ENCODE peak calls at places on chromosome 6, in ten cellular contexts. R is stimulated activated CD8-positive, alpha-beta memory T cell treated with anti-CD3 and anti-CD28 coated beads, Interleukin-4, amount 100 ng/mL, for 1 hour; X is left lung; C is activated naive CD4-positive, alpha-beta T cell treated with anti-CD3 and anti-CD28 coated beads for 36 hours; J is effector memory CD8-positive, alpha-beta T cell; L is Panc1; F is GM18507; Y is GM19239; T is kidney tubule cell; S is NCI-H1417 treated with DMSO at 0.1 percent for 48 hours. B is an unnamed sample.
A peak's percentile ranks its signal among the peaks of the same experiment; 100 is the strongest.

GRCh38 chr6:14664112-14664592 is 546.6 kb downstream of the CD83 start:
- DNase-seq in R (no peak), X (no peak), C (peak; percentile 17), J (no peak), L (no peak), F (no peak), Y (no peak), T (no peak), S (no peak), B (no peak)

GRCh38 chr6:72238900-72239299 is 352.6 kb downstream of the RIMS1 start:
- DNase-seq in R (no peak), X (no peak), C (no peak), J (no peak), L (peak; percentile 48), F (no peak), Y (no peak), T (no peak), S (no peak), B (no peak)

GRCh38 chr6:84731901-84732300 is 32.5 kb downstream of the TBX18 start:
- DNase-seq in R (no peak), X (no peak), C (no peak), J (no peak), L (no peak), F (no peak), Y (no peak), T (no peak), S (no peak), B (no peak)

GRCh38 chr6:71238351-71238750 is 50.3 kb upstream of the OGFRL1 start:
- DNase-seq in R (no peak), X (no peak), C (no peak), J (no peak), L (no peak), F (no peak), Y (no peak), T (peak; percentile 72), S (no peak), B (no peak)

GRCh38 chr6:14824835-14825223 is 421.0 kb upstream of the JARID2 start:
- DNase-seq in R (no peak), X (no peak), C (no peak), J (no peak), L (no peak), F (no peak), Y (no peak), T (no peak), S (no peak), B (no peak)

GRCh38 chr6:70396796-70397729 is 16.2 kb upstream of the FAM135A start:
- DNase-seq in R (no peak), X (no peak), C (no peak), J (no peak), L (no peak), F (no peak), Y (no peak), T (peak; percentile 19), S (no peak), B (no peak)

GRCh38 chr6:137717074-137718073 is 149.7 kb upstream of the TNFAIP3 start:
- DNase-seq in R (peak; percentile 28), X (no peak), C (peak; percentile 89), J (peak; percentile 84), L (no peak), F (no peak), Y (no peak), T (peak; percentile 96), S (peak; percentile 19), B (no peak)

GRCh38 chr6:137155830-137156229 is 17.6 kb downstream of the IL22RA2 start:
- DNase-seq in R (no peak), X (no peak), C (peak; percentile 68), J (peak; percentile 35), L (no peak), F (no peak), Y (no peak), T (peak; percentile 64), S (no peak), B (no peak)

B was measured in hypothalamus.